ENCODE peak calls at places on chromosomes 5 and 9, in six cellular contexts. One of them, this sample, is unnamed.

GRCh38 chr9:120484162-120484561 is 95.8 kb downstream of the CDK5RAP2 start:
- DNase-seq in effector memory CD4-positive, alpha-beta T cell: no peak
- DNase-seq in aorta: no peak
- DNase-seq in right atrium auricular region: no peak
- DNase-seq in hepatocyte: no peak
- DNase-seq in mesenchymal stem cell: no peak
- DNase-seq in this sample: no peak

GRCh38 chr9:14531424-14532269 is 161.6 kb downstream of the ZDHHC21 start:
- DNase-seq in mesenchymal stem cell: no peak
- DNase-seq in aorta: no peak
- DNase-seq in effector memory CD4-positive, alpha-beta T cell: no peak
- DNase-seq in right atrium auricular region: no peak
- DNase-seq in hepatocyte: no peak
- DNase-seq in this sample: no peak

GRCh38 chr5:180297587-180298282 is 5.9 kb upstream of the MAPK9 start:
- DNase-seq in hepatocyte: no peak
- DNase-seq in aorta: no peak
- DNase-seq in effector memory CD4-positive, alpha-beta T cell: no peak
- DNase-seq in mesenchymal stem cell: no peak
- DNase-seq in right atrium auricular region: no peak
- DNase-seq in this sample: peak

GRCh38 chr5:998276-998974 is 10.2 kb upstream of the NKD2 start:
- DNase-seq in aorta: peak
- DNase-seq in hepatocyte: no peak
- DNase-seq in right atrium auricular region: peak
- DNase-seq in effector memory CD4-positive, alpha-beta T cell: no peak
- DNase-seq in mesenchymal stem cell: no peak
- DNase-seq in this sample: no peak

GRCh38 chr5:159097461-159098284 is 2.0 kb downstream of the EBF1 start:
- DNase-seq in effector memory CD4-positive, alpha-beta T cell: no peak
- DNase-seq in right atrium auricular region: no peak
- DNase-seq in mesenchymal stem cell: peak
- DNase-seq in aorta: peak
- DNase-seq in hepatocyte: no peak
- DNase-seq in this sample: no peak

GRCh38 chr9:4555251-4555650 is 65.0 kb downstream of the SLC1A1 start:
- DNase-seq in effector memory CD4-positive, alpha-beta T cell: no peak
- DNase-seq in hepatocyte: no peak
- DNase-seq in mesenchymal stem cell: peak
- DNase-seq in right atrium auricular region: no peak
- DNase-seq in aorta: no peak
- DNase-seq in this sample: no peak

GRCh38 chr5:90861843-90862586 is 303.4 kb downstream of the ADGRV1 start:
- DNase-seq in aorta: no peak
- DNase-seq in mesenchymal stem cell: no peak
- DNase-seq in effector memory CD4-positive, alpha-beta T cell: no peak
- DNase-seq in hepatocyte: no peak
- DNase-seq in right atrium auricular region: no peak
- DNase-seq in this sample: no peak

GRCh38 chr9:71355884-71356283 is 234.5 kb upstream of the TRPM3 start:
- DNase-seq in right atrium auricular region: no peak
- DNase-seq in aorta: no peak
- DNase-seq in mesenchymal stem cell: no peak
- DNase-seq in hepatocyte: no peak
- DNase-seq in effector memory CD4-positive, alpha-beta T cell: no peak
- DNase-seq in this sample: no peak

GRCh38 chr5:122772446-122772845 is 2.4 kb upstream of the SNX2 start:
- DNase-seq in mesenchymal stem cell: peak
- DNase-seq in right atrium auricular region: no peak
- DNase-seq in effector memory CD4-positive, alpha-beta T cell: no peak
- DNase-seq in aorta: no peak
- DNase-seq in hepatocyte: no peak
- DNase-seq in this sample: no peak

GRCh38 chr9:128101690-128102089 is 25.8 kb downstream of the PTGES2 start:
- DNase-seq in right atrium auricular region: no peak
- DNase-seq in hepatocyte: no peak
- DNase-seq in mesenchymal stem cell: no peak
- DNase-seq in effector memory CD4-positive, alpha-beta T cell: no peak
- DNase-seq in aorta: no peak
- DNase-seq in this sample: no peak

GRCh38 chr9:14466828-14467227 is 152.9 kb upstream of the NFIB start:
- DNase-seq in right atrium auricular region: no peak
- DNase-seq in mesenchymal stem cell: no peak
- DNase-seq in aorta: no peak
- DNase-seq in effector memory CD4-positive, alpha-beta T cell: no peak
- DNase-seq in hepatocyte: no peak
- DNase-seq in this sample: no peak

DNA sequence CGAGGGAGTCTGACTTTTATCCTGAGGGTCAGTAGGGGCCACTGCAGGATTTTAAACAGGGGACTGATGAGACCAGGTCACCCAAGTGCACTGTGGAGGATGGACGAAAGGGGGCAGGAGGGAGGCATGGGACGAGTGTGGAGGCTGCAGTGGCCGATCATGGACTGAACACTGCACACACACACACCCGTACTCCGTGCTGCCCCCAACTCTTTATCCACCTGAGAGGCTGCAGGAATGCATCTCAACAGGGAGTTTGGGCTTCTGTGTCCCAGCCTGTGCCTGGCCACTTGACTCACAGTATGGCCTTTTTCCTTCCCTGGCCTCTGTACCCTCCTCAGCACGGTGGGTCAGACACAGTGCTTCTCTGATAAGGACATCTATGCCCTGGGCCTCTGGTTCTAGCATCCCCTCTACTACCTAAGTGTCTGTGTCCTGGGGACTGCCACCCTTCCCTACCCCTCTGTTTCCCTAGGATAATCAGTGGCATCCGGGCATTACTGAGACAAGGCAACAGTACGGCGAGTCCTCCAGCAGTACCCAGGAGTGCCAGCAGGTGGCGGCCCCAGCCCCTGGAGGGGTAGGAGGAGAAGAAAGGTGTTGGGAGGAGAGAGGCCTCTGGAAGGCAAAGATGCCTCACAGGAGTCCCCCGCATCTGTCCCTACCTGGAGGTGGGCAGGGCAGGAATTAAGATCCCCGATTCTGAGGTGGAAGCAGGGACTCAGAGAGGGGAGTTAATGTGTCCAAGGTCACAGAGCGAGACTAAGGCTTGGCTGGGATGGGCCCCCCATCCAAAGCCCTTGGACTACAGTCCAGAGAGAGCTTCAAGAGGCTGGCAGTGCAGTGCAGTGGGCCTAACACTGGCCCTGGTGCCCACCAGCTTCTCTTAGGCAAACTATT is 5.1 kb upstream of the CDX1 start:
- DNase-seq in aorta: peak
- DNase-seq in right atrium auricular region: peak
- DNase-seq in mesenchymal stem cell: peak
- DNase-seq in hepatocyte: peak
- DNase-seq in effector memory CD4-positive, alpha-beta T cell: peak
- DNase-seq in this sample: peak
- H3K4me3 ChIP-seq in aorta: no peak
- H3K4me3 ChIP-seq in right atrium auricular region: no peak
- H3K4me3 ChIP-seq in mesenchymal stem cell: no peak
- H3K4me3 ChIP-seq in hepatocyte: no peak
- H3K4me3 ChIP-seq in effector memory CD4-positive, alpha-beta T cell: no peak
- H3K4me3 ChIP-seq in this sample: no peak

GRCh38 chr5:151144275-151144674 is 13.3 kb downstream of the ANXA6 start:
- DNase-seq in mesenchymal stem cell: no peak
- DNase-seq in aorta: no peak
- DNase-seq in effector memory CD4-positive, alpha-beta T cell: no peak
- DNase-seq in right atrium auricular region: no peak
- DNase-seq in hepatocyte: no peak
- DNase-seq in this sample: no peak

GRCh38 chr5:151140686-151141459 is 16.7 kb downstream of the ANXA6 start:
- DNase-seq in mesenchymal stem cell: no peak
- DNase-seq in effector memory CD4-positive, alpha-beta T cell: no peak
- DNase-seq in hepatocyte: no peak
- DNase-seq in aorta: no peak
- DNase-seq in right atrium auricular region: no peak
- DNase-seq in this sample: no peak

GRCh38 chr5:151141535-151141934 is 16.0 kb downstream of the ANXA6 start:
- DNase-seq in mesenchymal stem cell: no peak
- DNase-seq in hepatocyte: peak
- DNase-seq in right atrium auricular region: no peak
- DNase-seq in effector memory CD4-positive, alpha-beta T cell: peak
- DNase-seq in aorta: no peak
- DNase-seq in this sample: no peak

GRCh38 chr5:151144922-151145321 is 12.7 kb downstream of the ANXA6 start:
- DNase-seq in mesenchymal stem cell: no peak
- DNase-seq in right atrium auricular region: no peak
- DNase-seq in aorta: no peak
- DNase-seq in effector memory CD4-positive, alpha-beta T cell: no peak
- DNase-seq in hepatocyte: no peak
- DNase-seq in this sample: no peak

GRCh38 chr5:151142933-151143332 is 14.6 kb downstream of the ANXA6 start:
- DNase-seq in right atrium auricular region: no peak
- DNase-seq in mesenchymal stem cell: no peak
- DNase-seq in aorta: no peak
- DNase-seq in hepatocyte: no peak
- DNase-seq in effector memory CD4-positive, alpha-beta T cell: no peak
- DNase-seq in this sample: no peak
- H3K27ac ChIP-seq in right atrium auricular region: no peak
- H3K27ac ChIP-seq in mesenchymal stem cell: no peak
- H3K27ac ChIP-seq in aorta: no peak
- H3K27ac ChIP-seq in hepatocyte: no peak
- H3K27ac ChIP-seq in effector memory CD4-positive, alpha-beta T cell: peak
- H3K27ac ChIP-seq in this sample: peak

DNA sequence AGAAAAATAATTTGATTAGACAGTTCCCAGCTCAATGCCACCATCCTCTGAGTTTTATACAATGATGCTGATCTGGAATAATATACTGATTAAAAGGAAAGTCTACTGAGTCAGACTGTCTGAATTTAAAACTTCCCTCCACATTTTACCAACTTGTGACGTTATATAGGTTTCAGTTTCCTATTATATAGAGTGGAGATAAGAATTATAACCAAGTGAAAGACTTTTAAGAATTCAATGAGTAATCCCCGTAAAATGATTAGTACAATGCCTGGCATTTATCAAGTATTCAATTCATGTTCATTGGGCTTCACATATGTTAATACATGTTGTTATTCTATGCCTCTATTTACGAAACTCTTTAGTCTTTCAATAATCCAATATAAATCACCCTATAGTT is 166.0 kb downstream of the CDH9 start:
- DNase-seq in right atrium auricular region: no peak
- DNase-seq in aorta: no peak
- DNase-seq in hepatocyte: no peak
- DNase-seq in mesenchymal stem cell: no peak
- DNase-seq in effector memory CD4-positive, alpha-beta T cell: no peak
- DNase-seq in this sample: no peak
- H3K4me3 ChIP-seq in right atrium auricular region: no peak
- H3K4me3 ChIP-seq in aorta: no peak
- H3K4me3 ChIP-seq in hepatocyte: no peak
- H3K4me3 ChIP-seq in mesenchymal stem cell: no peak
- H3K4me3 ChIP-seq in effector memory CD4-positive, alpha-beta T cell: no peak
- H3K4me3 ChIP-seq in this sample: no peak

DNA sequence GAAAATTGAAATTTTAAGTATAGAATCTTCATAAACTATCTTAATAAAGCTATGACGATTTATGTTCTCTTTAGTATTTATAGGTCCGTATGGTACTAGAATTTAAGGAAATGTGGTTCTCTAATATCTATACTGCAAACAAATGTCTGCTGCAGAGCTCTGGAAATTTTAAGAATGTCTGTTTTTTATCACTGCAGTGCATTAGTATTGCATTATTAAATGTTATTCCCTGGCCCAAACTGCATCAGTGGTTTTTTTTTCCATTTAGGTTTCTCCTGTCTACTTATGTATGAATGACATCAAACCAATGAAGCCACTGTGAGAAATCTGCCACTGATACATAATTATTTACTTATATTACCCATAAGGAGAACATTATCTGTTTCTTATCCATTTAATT is 211.4 kb upstream of the CD180 start:
- DNase-seq in effector memory CD4-positive, alpha-beta T cell: no peak
- DNase-seq in hepatocyte: no peak
- DNase-seq in aorta: no peak
- DNase-seq in right atrium auricular region: no peak
- DNase-seq in mesenchymal stem cell: no peak
- DNase-seq in this sample: no peak
- H3K27ac ChIP-seq in effector memory CD4-positive, alpha-beta T cell: no peak
- H3K27ac ChIP-seq in hepatocyte: no peak
- H3K27ac ChIP-seq in aorta: no peak
- H3K27ac ChIP-seq in right atrium auricular region: no peak
- H3K27ac ChIP-seq in mesenchymal stem cell: no peak
- H3K27ac ChIP-seq in this sample: no peak

DNA sequence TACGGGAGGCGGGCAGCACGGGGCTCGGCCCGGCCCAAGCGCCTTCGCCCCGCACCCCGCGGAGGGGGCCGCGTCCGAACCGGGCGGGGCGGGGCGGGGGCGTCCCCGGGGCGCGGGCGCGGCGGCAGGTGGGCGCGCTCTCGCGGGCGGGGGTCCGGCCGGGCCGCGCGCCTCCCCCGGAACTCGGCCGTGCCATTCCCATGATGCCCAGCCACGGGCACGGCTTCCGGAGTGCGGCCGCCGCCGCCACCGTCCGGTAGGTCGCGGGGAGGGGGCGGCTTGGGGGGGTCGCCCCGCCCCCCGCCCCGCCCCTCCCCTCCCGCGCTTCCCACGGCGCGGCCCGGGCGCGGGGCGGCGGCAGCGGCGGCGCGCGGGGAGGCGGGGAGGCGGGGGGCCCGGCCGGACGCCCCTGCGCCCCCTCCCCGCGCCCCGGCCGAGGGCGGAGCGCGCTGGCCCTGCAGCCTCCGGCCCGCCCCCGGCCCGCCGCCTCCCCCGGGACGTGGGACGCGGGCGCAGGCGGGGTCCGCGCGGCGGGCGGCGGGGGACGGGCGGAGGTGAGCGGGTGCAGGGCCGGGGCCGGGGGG is at the start of gene PPP1R26:
- DNase-seq in effector memory CD4-positive, alpha-beta T cell: no peak
- DNase-seq in mesenchymal stem cell: no peak
- DNase-seq in right atrium auricular region: no peak
- DNase-seq in hepatocyte: peak
- DNase-seq in aorta: no peak
- DNase-seq in this sample: peak
- H3K4me3 ChIP-seq in effector memory CD4-positive, alpha-beta T cell: peak
- H3K4me3 ChIP-seq in mesenchymal stem cell: peak
- H3K4me3 ChIP-seq in right atrium auricular region: peak
- H3K4me3 ChIP-seq in hepatocyte: peak
- H3K4me3 ChIP-seq in aorta: peak
- H3K4me3 ChIP-seq in this sample: peak

This sample was measured in small intestine.